ENCODE peak calls at places on chromosomes 5 and 9, in six cellular contexts. B, I, J, O, M and C are unnamed samples.

GRCh38 chr5:169222934-169223594 is 77.9 kb downstream of the SLIT3 start:
- DNase-seq in J (no peak), I (no peak), O (no peak), B (no peak), M (no peak), C (no peak)

GRCh38 chr9:95822583-95823431 is 52.7 kb upstream of the ERCC6L2 start:
- DNase-seq in O (no peak), J (no peak), M (no peak), B (peak; percentile 84), I (no peak), C (no peak)

GRCh38 chr9:89444212-89444611 is 53.7 kb downstream of the SEMA4D start:
- DNase-seq in I (no peak), J (no peak), M (peak; percentile 84), B (no peak), O (no peak), C (no peak)

GRCh38 chr5:125058185-125058826 is 311.9 kb upstream of the ZNF608 start:
- DNase-seq in J (no peak), I (no peak), B (no peak), O (no peak), M (no peak), C (no peak)

GRCh38 chr5:135569755-135570452 is 8.9 kb downstream of the CXCL14 start:
- DNase-seq in O (no peak), M (peak; percentile 66), I (peak; percentile 21), B (no peak), J (no peak), C (no peak)

GRCh38 chr5:171629221-171630005 is 156.2 kb upstream of the SMIM23 start:
- DNase-seq in J (no peak), O (no peak), I (no peak), M (no peak), B (no peak), C (no peak)

GRCh38 chr5:139410886-139411835 is 7.3 kb upstream of the SPATA24 start:
- DNase-seq in M (no peak), J (no peak), O (no peak), I (no peak), B (no peak), C (no peak)

GRCh38 chr9:137786511-137786920 is 91.1 kb upstream of the CACNA1B start:
- DNase-seq in O (peak; percentile 30), M (no peak), I (no peak), B (no peak), J (no peak), C (no peak)

GRCh38 chr9:127875306-127875966 is 2.0 kb downstream of the AK1 start:
- DNase-seq in O (no peak), B (no peak), I (no peak), J (no peak), M (peak; percentile 62), C (no peak)

GRCh38 chr9:108142504-108143201 is 653.1 kb upstream of the KLF4 start:
- DNase-seq in M (peak; percentile 87), B (no peak), I (peak; percentile 54), J (peak; percentile 50), O (peak; percentile 73), C (no peak)

GRCh38 chr5:1751864-1752822 is 47.5 kb downstream of the MRPL36 start:
- DNase-seq in I (no peak), B (no peak), O (peak; percentile 42), J (no peak), M (no peak), C (no peak)

GRCh38 chr9:96447406-96447805 is 2.6 kb upstream of the HABP4 start:
- DNase-seq in O (no peak), B (no peak), I (no peak), M (no peak), J (no peak), C (no peak)

GRCh38 chr9:20396509-20396908 is 225.8 kb downstream of the MLLT3 start:
- DNase-seq in I (no peak), J (no peak), B (no peak), O (no peak), M (no peak), C (no peak)

GRCh38 chr9:126151671-126152050 is 175.0 kb upstream of the MVB12B start:
- DNase-seq in B (no peak), I (no peak), J (no peak), M (peak; percentile 30), O (peak; percentile 58), C (no peak)

GRCh38 chr9:113503613-113504230 is 40.2 kb downstream of the RGS3 start:
- DNase-seq in M (peak; percentile 57), I (no peak), B (no peak), J (no peak), O (no peak), C (no peak)

GRCh38 chr5:72388652-72389051 is 68.5 kb downstream of the PTCD2 start:
- DNase-seq in O (no peak), B (no peak), M (no peak), I (no peak), J (no peak), C (no peak)

GRCh38 chr9:134604834-134605233 is 36.8 kb upstream of the COL5A1 start:
- DNase-seq in J (no peak), M (no peak), O (no peak), I (no peak), B (no peak), C (no peak)
- H3K9me3 ChIP-seq in J (no peaks in the 10 kb centered on the region), M (no peaks in the 10 kb centered on the region), O (no peaks in the 10 kb centered on the region), I (no peaks in the 10 kb centered on the region), B (no peaks in the 10 kb centered on the region), C (no peaks in the 10 kb centered on the region)

DNA sequence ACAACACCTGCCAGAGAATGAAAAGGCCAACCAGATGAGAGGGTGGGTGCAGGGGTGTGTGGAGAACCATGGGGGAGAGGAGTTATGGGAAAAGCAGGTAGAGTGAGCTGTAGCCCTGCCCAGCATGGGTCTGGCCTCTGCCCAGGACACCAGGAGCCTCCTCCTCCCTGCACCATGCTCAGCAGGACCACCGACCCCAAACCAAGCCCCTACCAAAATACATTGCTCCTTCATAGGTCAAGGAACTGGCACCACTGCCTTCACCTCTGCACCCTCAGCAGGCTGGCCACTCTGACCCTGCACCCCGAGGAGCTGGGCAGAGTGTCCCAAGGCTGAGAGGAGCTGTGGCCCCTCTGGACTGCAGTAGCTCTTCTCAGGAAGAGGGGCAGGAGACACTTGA is 102.0 kb downstream of the NSG2 start:
- DNase-seq in O (no peak), B (no peak), J (no peak), I (no peak), M (no peak), C (no peak)
- H3K9me3 ChIP-seq in O (no peaks in the 10 kb centered on the region), B (no peaks in the 10 kb centered on the region), J (no peaks in the 10 kb centered on the region), I (no peaks in the 10 kb centered on the region), M (no peaks in the 10 kb centered on the region), C (no peaks in the 10 kb centered on the region)

GRCh38 chr9:135647897-135648296 is 8.6 kb upstream of the GLT6D1 start:
- DNase-seq in I (no peak), O (no peak), J (no peak), B (no peak), M (no peak), C (no peak)
- H3K9me3 ChIP-seq in I (peaks cover 3% of the 10 kb centered on the region), O (peaks cover 21% of the 10 kb centered on the region), J (peaks cover 29% of the 10 kb centered on the region), B (peaks cover 2% of the 10 kb centered on the region), M (peaks cover 37% of the 10 kb centered on the region), C (peaks cover 13% of the 10 kb centered on the region)

GRCh38 chr5:36666986-36667385 is 60.6 kb downstream of the SLC1A3 start:
- DNase-seq in B (no peak), M (no peak), I (no peak), O (no peak), J (no peak), C (no peak)

GRCh38 chr5:36666304-36666703 is 59.9 kb downstream of the SLC1A3 start:
- DNase-seq in B (no peak), M (no peak), J (no peak), I (no peak), O (no peak), C (no peak)

GRCh38 chr5:36669015-36669651 is 62.7 kb downstream of the SLC1A3 start:
- DNase-seq in O (no peak), M (no peak), B (no peak), I (no peak), J (no peak), C (no peak)

GRCh38 chr5:36667826-36668225 is 61.4 kb downstream of the SLC1A3 start:
- DNase-seq in B (no peak), J (no peak), I (no peak), O (no peak), M (no peak), C (no peak)

GRCh38 chr5:36670548-36670947 is 64.1 kb downstream of the SLC1A3 start:
- DNase-seq in M (no peak), B (no peak), O (no peak), J (no peak), I (no peak), C (no peak)
- H3K9me3 ChIP-seq in M (no peaks in the 10 kb centered on the region), B (no peaks in the 10 kb centered on the region), O (no peaks in the 10 kb centered on the region), J (no peaks in the 10 kb centered on the region), I (no peaks in the 10 kb centered on the region), C (no peaks in the 10 kb centered on the region)